ENCODE peak calls at places on chromosomes 1 and 21, in seven cellular contexts. T is GM23248, Z is neural progenitor cell, L is HCT116, R is GM23338, A is hepatocyte, O is MM.1S. S is an unnamed sample. For H4K20me1, the result is how much of the 10 kb centered on the place peaks cover.

GRCh38 chr1:88800382-88801051 is 90.8 kb downstream of the GTF2B start:
- DNase-seq in T (peak), Z (peak), L (no peak), R (peak), A (peak), O (peak), S (peak)

GRCh38 chr21:45950740-45951515 is 30.6 kb upstream of the COL6A1 start:
- DNase-seq in T (peak), Z (no peak), L (peak), R (no peak), A (peak), O (no peak), S (peak)

GRCh38 chr1:2534775-2535387 is 4.8 kb upstream of the HES5 start:
- DNase-seq in T (peak), Z (no peak), L (no peak), R (peak), A (peak), O (no peak), S (peak)

GRCh38 chr1:59178339-59178744 is 118.6 kb upstream of the FGGY start:
- DNase-seq in T (peak), Z (no peak), L (no peak), R (no peak), A (peak), O (no peak), S (no peak)

GRCh38 chr1:39394598-39394997 is 96.8 kb upstream of the BMP8A start:
- DNase-seq in T (no peak), Z (no peak), L (peak), R (no peak), A (peak), O (peak), S (peak)

GRCh38 chr1:83901547-83902155 is 97.3 kb downstream of the TTLL7 start:
- DNase-seq in T (peak), Z (no peak), L (no peak), R (no peak), A (peak), O (no peak), S (peak)

GRCh38 chr1:69976896-69977295 is 228.5 kb downstream of the LRRC40 start:
- DNase-seq in T (peak), Z (no peak), L (no peak), R (no peak), A (no peak), O (no peak), S (no peak)

GRCh38 chr21:33116669-33117267 is 46.8 kb downstream of the OLIG1 start:
- DNase-seq in T (no peak), Z (no peak), L (no peak), R (no peak), A (no peak), O (no peak), S (no peak)

GRCh38 chr1:43622471-43622870 is 27.5 kb upstream of the KDM4A start:
- DNase-seq in T (peak), Z (no peak), L (no peak), R (no peak), A (no peak), O (no peak), S (no peak)

GRCh38 chr1:22107126-22107525 is 35.8 kb downstream of the WNT4 start:
- DNase-seq in T (peak), Z (no peak), L (no peak), R (no peak), A (no peak), O (no peak), S (no peak)

GRCh38 chr1:66833112-66833511 is 32.0 kb upstream of the INSL5 start:
- DNase-seq in T (peak), Z (no peak), L (no peak), R (no peak), A (no peak), O (no peak), S (no peak)

GRCh38 chr1:233908092-233908491 is 3.6 kb downstream of the SLC35F3 start:
- DNase-seq in T (no peak), Z (no peak), L (no peak), R (no peak), A (no peak), O (no peak), S (peak)

GRCh38 chr1:229273507-229274232 is 2.8 kb downstream of the RAB4A start:
- DNase-seq in T (no peak), Z (no peak), L (no peak), R (no peak), A (peak), O (no peak), S (peak)

GRCh38 chr1:33000427-33001026 is 35.9 kb upstream of the RNF19B start:
- DNase-seq in T (no peak), Z (no peak), L (no peak), R (no peak), A (no peak), O (no peak), S (no peak)

GRCh38 chr1:199157494-199157893 is 518.7 kb downstream of the PTPRC start:
- DNase-seq in T (no peak), Z (no peak), L (peak), R (no peak), A (no peak), O (no peak), S (peak)

GRCh38 chr21:24025101-24025500 is 1582.2 kb downstream of the MRPL39 start:
- DNase-seq in T (no peak), Z (no peak), L (no peak), R (no peak), A (no peak), O (no peak), S (peak)

GRCh38 chr1:32051706-32052105 is 21.0 kb upstream of the TMEM39B start:
- DNase-seq in T (no peak), Z (no peak), L (no peak), R (no peak), A (no peak), O (no peak), S (no peak)

GRCh38 chr1:109266965-109267364 is 16.0 kb downstream of the PSRC1 start:
- DNase-seq in T (peak), Z (no peak), L (no peak), R (no peak), A (no peak), O (no peak), S (peak)

GRCh38 chr21:17679002-17679600 is 66.4 kb upstream of the BTG3 start:
- DNase-seq in T (peak), Z (peak), L (peak), R (peak), A (peak), O (peak), S (peak)

GRCh38 chr1:153518562-153518961 is 17.2 kb downstream of the S100A6 start:
- DNase-seq in T (no peak), Z (no peak), L (no peak), R (no peak), A (no peak), O (no peak), S (no peak)

GRCh38 chr1:242787968-242788367 is 263.5 kb upstream of the PLD5 start:
- DNase-seq in T (no peak), Z (no peak), L (no peak), R (no peak), A (no peak), O (no peak), S (peak)

GRCh38 chr1:46168463-46168862 is 6.4 kb upstream of the TSPAN1 start:
- DNase-seq in T (no peak), Z (no peak), L (no peak), R (no peak), A (no peak), O (no peak), S (no peak)

GRCh38 chr1:178659789-178660208 is 65.2 kb upstream of the RALGPS2 start:
- DNase-seq in T (no peak), Z (no peak), L (no peak), R (no peak), A (no peak), O (no peak), S (no peak)

GRCh38 chr1:230422221-230422981 is 3.7 kb downstream of the PGBD5 start:
- DNase-seq in T (no peak), Z (peak), L (no peak), R (peak), A (no peak), O (no peak), S (no peak)

GRCh38 chr1:43651922-43652321 is 2.0 kb downstream of the KDM4A start:
- DNase-seq in T (peak), Z (no peak), L (no peak), R (no peak), A (no peak), O (peak), S (no peak)

GRCh38 chr21:37861561-37861960 is 54.7 kb downstream of the KCNJ6 start:
- DNase-seq in T (no peak), Z (no peak), L (no peak), R (no peak), A (no peak), O (no peak), S (no peak)

DNA sequence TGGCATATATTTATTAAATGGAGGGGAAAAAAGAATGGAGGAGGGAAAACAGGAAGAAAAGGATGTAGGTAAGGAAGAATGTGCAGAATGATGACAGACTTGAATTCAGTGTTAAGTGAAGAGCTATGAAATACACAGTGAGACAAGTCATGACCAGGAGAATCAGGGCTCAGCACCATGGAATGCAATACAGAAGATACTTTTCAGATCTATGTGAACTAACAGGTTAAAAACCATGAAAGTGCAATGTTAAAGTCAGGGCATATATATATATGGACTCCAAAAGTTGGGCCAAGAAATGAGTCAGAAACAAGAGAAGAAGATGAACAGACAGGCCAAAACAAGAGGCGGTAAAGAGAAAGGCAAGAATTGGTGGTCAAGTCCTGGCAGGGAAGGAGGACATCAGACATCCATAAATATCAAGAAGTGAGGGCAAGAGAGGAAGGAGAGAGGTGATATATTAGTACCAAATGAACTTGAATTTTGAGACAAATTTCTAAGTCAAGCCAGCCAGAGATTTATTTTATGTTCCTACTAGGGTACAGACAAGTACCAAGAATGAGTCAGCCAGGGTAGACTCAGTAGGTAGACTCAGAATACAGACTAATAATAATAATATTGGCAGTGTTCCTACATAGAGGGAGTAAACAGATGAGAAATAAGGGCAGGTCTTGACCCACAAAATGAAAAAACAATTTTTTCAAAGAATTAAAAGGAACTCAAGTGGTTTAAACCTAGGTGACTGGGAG is 39.5 kb upstream of the MCOLN3 start:
- DNase-seq in T (peak), Z (no peak), L (no peak), R (no peak), A (no peak), O (no peak), S (peak)
- TF ChIP-seq EZH2phosphoT487 in T (no peak), Z (no peak), L (no peak), R (no peak), A (no peak), O (no peak), S (no peak)

GRCh38 chr1:16396591-16396990 is 29.5 kb downstream of the SZRD1 start:
- DNase-seq in T (peak), Z (no peak), L (no peak), R (no peak), A (peak), O (no peak), S (peak)
- H4K20me1 ChIP-seq in T (under half), Z (under half), L (under half), R (under half), A (under half), O (under half), S (under half)

GRCh38 chr1:44842763-44843655 is at the start of gene PTCH2:
- DNase-seq in T (peak), Z (peak), L (no peak), R (peak), A (peak), O (no peak), S (peak)
- TF ChIP-seq EZH2 in T (no peak), Z (no peak), L (no peak), R (no peak), A (no peak), O (no peak), S (no peak)

DNA sequence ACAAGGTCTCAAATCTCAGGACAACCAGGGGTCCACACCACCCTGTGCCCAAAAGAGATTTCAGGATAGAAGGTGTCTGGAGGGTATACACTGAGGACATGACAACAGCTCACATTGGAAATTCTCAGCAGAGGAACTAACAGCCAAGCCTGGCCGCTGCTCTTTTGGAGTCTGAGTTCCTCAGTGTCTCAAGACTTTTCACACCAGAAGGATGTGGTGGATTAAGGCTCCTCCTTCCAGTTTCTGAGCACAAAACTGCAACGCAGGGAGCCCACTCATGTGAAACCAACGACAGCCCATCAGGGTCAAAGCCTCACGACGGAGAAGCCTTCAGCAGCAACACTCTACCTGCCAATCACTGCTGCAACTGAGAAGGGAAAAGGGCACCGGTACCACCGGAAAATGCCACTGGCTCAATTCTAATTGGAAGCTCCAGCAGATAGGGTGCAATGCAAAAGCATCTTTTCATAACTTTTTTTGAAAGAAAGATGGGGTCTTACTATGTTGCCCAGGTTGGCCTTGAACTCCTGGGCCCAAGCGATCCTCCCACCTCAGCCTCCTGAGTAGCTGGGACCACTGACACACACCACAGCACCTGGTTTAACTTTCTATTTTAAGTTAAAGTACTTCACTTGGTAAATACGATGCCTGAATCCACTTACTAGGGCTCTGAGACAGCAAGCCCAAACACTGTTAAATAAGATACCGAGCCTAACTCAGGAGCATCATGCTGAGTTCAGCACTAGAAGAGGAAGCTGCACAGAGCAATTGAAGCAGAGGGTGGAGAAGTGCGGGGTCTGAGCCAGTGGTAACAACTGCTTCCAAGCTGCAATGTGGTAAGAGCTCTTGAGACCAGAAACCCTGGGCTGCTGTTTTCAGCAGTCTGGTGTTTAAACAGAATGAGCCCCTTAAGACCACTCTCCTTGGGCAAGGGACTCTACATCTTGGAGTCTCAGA is 7.8 kb downstream of the CAPZB start:
- DNase-seq in T (no peak), Z (no peak), L (no peak), R (no peak), A (no peak), O (no peak), S (no peak)
- TF ChIP-seq EZH2phosphoT487 in T (no peak), Z (no peak), L (no peak), R (no peak), A (no peak), O (no peak), S (no peak)

GRCh38 chr1:202791102-202791747 is 17.0 kb downstream of the KDM5B start:
- DNase-seq in T (no peak), Z (no peak), L (no peak), R (no peak), A (no peak), O (no peak), S (no peak)
- H4K20me1 ChIP-seq in T (half or more), Z (half or more), L (under half), R (half or more), A (half or more), O (under half), S (under half)

GRCh38 chr1:7454895-7455784 is 316.0 kb upstream of the VAMP3 start:
- DNase-seq in T (peak), Z (no peak), L (no peak), R (no peak), A (no peak), O (no peak), S (no peak)
- TF ChIP-seq EZH2 in T (no peak), Z (no peak), L (no peak), R (no peak), A (no peak), O (no peak), S (no peak)

GRCh38 chr1:204321051-204321450 is 38.7 kb downstream of the PLEKHA6 start:
- DNase-seq in T (no peak), Z (no peak), L (no peak), R (no peak), A (no peak), O (no peak), S (no peak)
- TF ChIP-seq EZH2phosphoT487 in T (no peak), Z (no peak), L (no peak), R (no peak), A (no peak), O (no peak), S (no peak)

GRCh38 chr21:44950016-44950326 is 10.1 kb downstream of the SLX9 start:
- DNase-seq in T (peak), Z (no peak), L (no peak), R (no peak), A (no peak), O (no peak), S (no peak)
- H4K20me1 ChIP-seq in T (under half), Z (half or more), L (under half), R (under half), A (under half), O (under half), S (under half)

GRCh38 chr1:181483084-181483559 is at the start of gene CACNA1E:
- DNase-seq in T (no peak), Z (no peak), L (no peak), R (no peak), A (no peak), O (no peak), S (no peak)
- TF ChIP-seq EZH2 in T (no peak), Z (peak), L (no peak), R (peak), A (peak), O (no peak), S (no peak)

S was measured in PC-3.